ENCODE peak calls at places on chromosomes 11 and 22, in ten cellular contexts. V is CD8-positive, alpha-beta T cell; Y is AG08395; C is neuronal stem cell; G is cardiac muscle cell; J is NCI-H2227 treated with DMSO at 0.1 percent for 48 hours; E is CD4-positive, alpha-beta T cell; Q is stimulated activated CD4-positive, alpha-beta T cell treated with anti-CD3 and anti-CD28 coated beads, Interleukin-4, amount 100 ng/mL, for 24 hours; F is T follicular helper cell; M is stimulated activated CD8-positive, alpha-beta memory T cell treated with anti-CD3 and anti-CD28 coated beads, Interleukin-7, amount 100 ng/mL, for 1 hour. L is an unnamed sample.

GRCh38 chr11:31798057-31799035 is 12.8 kb downstream of the PAX6 start:
- DNase-seq in V (no peak), M (no peak), E (no peak), J (no peak), C (no peak), F (no peak), Q (no peak), G (no peak), Y (no peak), L (no peak)

GRCh38 chr11:69013009-69013951 is at the start of gene MRGPRF:
- DNase-seq in G (peak), C (no peak), Y (peak), M (no peak), E (no peak), F (no peak), V (no peak), Q (no peak), J (no peak), L (no peak)

GRCh38 chr11:88480217-88480616 is 142.7 kb upstream of the CTSC start:
- DNase-seq in J (no peak), C (no peak), M (no peak), F (no peak), G (peak), Q (no peak), V (no peak), E (no peak), Y (peak), L (no peak)

GRCh38 chr11:62129610-62130497 is 6.0 kb downstream of the INCENP start:
- DNase-seq in E (no peak), Y (no peak), F (no peak), V (no peak), M (no peak), J (no peak), Q (no peak), C (no peak), G (no peak), L (no peak)

GRCh38 chr11:132095230-132096165 is 725.1 kb downstream of the NTM start:
- DNase-seq in J (no peak), C (no peak), G (no peak), Q (no peak), F (no peak), M (no peak), V (no peak), Y (peak), E (no peak), L (no peak)

GRCh38 chr11:30488304-30488998 is 97.7 kb downstream of the MPPED2 start:
- DNase-seq in Y (no peak), C (no peak), Q (no peak), J (no peak), M (no peak), F (no peak), E (no peak), G (peak), V (no peak), L (peak)

GRCh38 chr11:128022007-128022368 is 565.4 kb downstream of the ETS1 start:
- DNase-seq in E (no peak), M (no peak), Q (no peak), G (peak), V (no peak), Y (peak), F (no peak), C (no peak), J (no peak), L (no peak)

GRCh38 chr11:33912405-33913361 is 20.8 kb upstream of the LMO2 start:
- DNase-seq in J (no peak), E (no peak), Y (peak), F (no peak), V (no peak), Q (no peak), M (no peak), C (peak), G (peak), L (peak)

GRCh38 chr11:130369141-130369691 is 54.5 kb upstream of the ZBTB44 start:
- DNase-seq in F (no peak), Y (peak), M (no peak), C (no peak), Q (no peak), V (no peak), E (no peak), G (no peak), J (no peak), L (no peak)

GRCh38 chr22:41910599-41911291 is 4.1 kb downstream of the SHISA8 start:
- DNase-seq in V (peak), F (no peak), M (no peak), Y (peak), J (no peak), G (peak), Q (peak), E (peak), C (no peak), L (no peak)

GRCh38 chr11:122852071-122852831 is 14.0 kb downstream of the CRTAM start:
- DNase-seq in M (no peak), C (no peak), Y (peak), V (peak), F (no peak), J (no peak), E (peak), Q (peak), G (peak), L (no peak)

GRCh38 chr22:19897726-19898515 is 43.2 kb upstream of the GNB1L start:
- DNase-seq in Q (no peak), F (no peak), V (no peak), J (no peak), M (no peak), E (no peak), G (no peak), Y (no peak), C (no peak), L (no peak)

GRCh38 chr22:46105494-46106278 is 44.6 kb upstream of the PPARA start:
- DNase-seq in J (no peak), C (no peak), G (peak), Y (peak), Q (no peak), F (no peak), V (no peak), M (no peak), E (no peak), L (no peak)

L was measured in NCI-H1105.